ENCODE peak calls at places on chromosomes 5 and 9, in four cellular contexts. L is activated gamma-delta T cell, Z is HuH-7, K is H7. D is an unnamed sample.

GRCh38 chr5:111755264-111755941 is 1.6 kb downstream of the NREP start:
- DNase-seq in L (no peak), Z (no peak), K (no peak), D (no peak)

GRCh38 chr9:85408494-85408893 is 333.3 kb downstream of the AGTPBP1 start:
- DNase-seq in L (no peak), Z (no peak), K (no peak), D (no peak)

GRCh38 chr5:147432323-147432722 is 77.5 kb downstream of the DPYSL3 start:
- DNase-seq in L (no peak), Z (no peak), K (no peak), D (no peak)

GRCh38 chr9:21576331-21577189 is 94.4 kb upstream of the IFNE start:
- DNase-seq in L (no peak), Z (no peak), K (no peak), D (peak)

GRCh38 chr9:36456480-36457115 is 56.5 kb upstream of the RNF38 start:
- DNase-seq in L (no peak), Z (no peak), K (no peak), D (no peak)

GRCh38 chr9:76926846-76927245 is 20.9 kb upstream of the PRUNE2 start:
- DNase-seq in L (no peak), Z (no peak), K (no peak), D (no peak)

GRCh38 chr9:11326231-11326630 is 713.4 kb upstream of the PTPRD start:
- DNase-seq in L (no peak), Z (no peak), K (no peak), D (no peak)

GRCh38 chr5:81852277-81853004 is 101.5 kb upstream of the SSBP2 start:
- DNase-seq in L (peak), Z (peak), K (peak), D (peak)

GRCh38 chr9:108640211-108640610 is 215.6 kb downstream of the ACTL7B start:
- DNase-seq in L (no peak), Z (no peak), K (no peak), D (no peak)